ENCODE peak calls at places on chromosomes 7 and 10, in ten cellular contexts. U is posterior cingulate gyrus, F is T-helper 1 cell, A is GM03348, H is CD14-positive monocyte, W is lung microvascular endothelial cell, S is heart left ventricle, N is PC-3, V is AG09319, P is LoVo. M is an unnamed sample.

GRCh38 chr10:95327367-95327766 is 36.6 kb upstream of the PDLIM1 start:
- DNase-seq in A (no peak), S (no peak), W (peak), P (no peak), N (peak), V (peak), F (no peak), H (no peak), U (no peak), M (no peak)

GRCh38 chr10:61470730-61471129 is 17.5 kb upstream of the TMEM26 start:
- DNase-seq in N (no peak), P (no peak), H (no peak), V (no peak), A (no peak), W (no peak), F (no peak), U (no peak), S (no peak), M (no peak)

GRCh38 chr7:137898839-137899681 is 52.3 kb upstream of the DGKI start:
- DNase-seq in N (peak), U (peak), F (peak), A (peak), V (no peak), H (peak), W (peak), P (peak), S (peak), M (peak)

GRCh38 chr7:100827330-100828226 is at the start of gene EPHB4:
- DNase-seq in S (peak), N (peak), A (peak), U (no peak), W (peak), P (peak), H (no peak), F (no peak), V (peak), M (peak)

GRCh38 chr7:131538071-131538790 is 18.2 kb downstream of the PODXL start:
- DNase-seq in H (no peak), F (no peak), S (peak), W (no peak), U (no peak), N (peak), V (no peak), A (peak), P (peak), M (peak)

GRCh38 chr10:124003481-124004371 is 89.7 kb downstream of the CHST15 start:
- DNase-seq in P (no peak), H (peak), F (no peak), U (no peak), A (no peak), S (no peak), V (no peak), N (no peak), W (no peak), M (no peak)

GRCh38 chr7:87628780-87629569 is 777 bp downstream of the RUNDC3B start:
- DNase-seq in W (no peak), U (no peak), V (no peak), S (peak), H (peak), A (peak), F (peak), P (peak), N (no peak), M (peak)

GRCh38 chr7:114645451-114645850 is 230.8 kb downstream of the FOXP2 start:
- DNase-seq in H (no peak), V (no peak), A (no peak), P (no peak), N (no peak), U (no peak), W (no peak), S (no peak), F (no peak), M (no peak)

GRCh38 chr7:158733220-158733519 is 28.6 kb upstream of the NCAPG2 start:
- DNase-seq in S (no peak), H (no peak), N (no peak), W (no peak), F (no peak), A (no peak), U (no peak), V (no peak), P (no peak), M (no peak)

GRCh38 chr10:93224005-93224779 is 150.5 kb downstream of the CYP26A1 start:
- DNase-seq in U (no peak), V (no peak), A (no peak), N (peak), F (no peak), P (no peak), W (peak), S (no peak), H (no peak), M (no peak)

GRCh38 chr10:93226619-93227018 is 152.9 kb downstream of the CYP26A1 start:
- DNase-seq in H (no peak), W (no peak), N (no peak), U (no peak), V (no peak), P (no peak), A (no peak), S (no peak), F (no peak), M (no peak)

GRCh38 chr7:150420987-150421674 is 29.3 kb upstream of the GIMAP8 start:
- DNase-seq in N (peak), H (peak), U (peak), W (peak), F (peak), P (peak), S (peak), V (peak), A (peak), M (peak)

GRCh38 chr10:108453166-108453565 is 1288.7 kb upstream of the SORCS1 start:
- DNase-seq in F (no peak), V (no peak), W (no peak), U (no peak), H (no peak), N (no peak), A (no peak), S (no peak), P (no peak), M (no peak)

GRCh38 chr7:31633894-31634494 is 53.0 kb upstream of the PPP1R17 start:
- DNase-seq in S (no peak), W (peak), U (no peak), P (peak), A (peak), V (no peak), N (peak), H (no peak), F (no peak), M (peak)

GRCh38 chr7:157014635-157015555 is 4.4 kb upstream of the MNX1 start:
- DNase-seq in A (no peak), W (no peak), H (no peak), U (no peak), N (no peak), P (no peak), V (no peak), S (no peak), F (no peak), M (no peak)

GRCh38 chr7:104895851-104896236 is 118.2 kb upstream of the KMT2E start:
- DNase-seq in U (no peak), H (no peak), F (no peak), A (no peak), V (no peak), S (no peak), W (no peak), P (no peak), N (no peak), M (no peak)

GRCh38 chr7:76064208-76064970 is 16.5 kb downstream of the MDH2 start:
- DNase-seq in U (no peak), V (no peak), H (no peak), W (no peak), S (no peak), P (no peak), A (no peak), N (no peak), F (no peak), M (peak)

GRCh38 chr10:130580975-130581374 is 444.8 kb downstream of the GLRX3 start:
- DNase-seq in F (no peak), V (no peak), N (no peak), H (no peak), P (no peak), U (no peak), W (no peak), S (no peak), A (no peak), M (no peak)

GRCh38 chr7:108456845-108457540 is 757 bp upstream of the NRCAM start:
- DNase-seq in W (no peak), H (no peak), A (no peak), P (no peak), U (no peak), S (no peak), N (no peak), F (no peak), V (no peak), M (no peak)

GRCh38 chr10:84523509-84523908 is 195.1 kb downstream of the CCSER2 start:
- DNase-seq in S (no peak), P (peak), H (no peak), U (no peak), N (peak), A (no peak), F (no peak), W (peak), V (no peak), M (no peak)

GRCh38 chr7:45188736-45189135 is 31.1 kb downstream of the RAMP3 start:
- DNase-seq in S (no peak), W (no peak), P (no peak), A (no peak), U (no peak), H (no peak), F (no peak), N (no peak), V (no peak), M (no peak)

GRCh38 chr7:117019786-117020604 is 66.7 kb downstream of the ST7 start:
- DNase-seq in H (no peak), W (peak), U (peak), N (peak), V (peak), A (peak), F (no peak), S (peak), P (peak), M (peak)

GRCh38 chr10:131841131-131841661 is 59.6 kb upstream of the PPP2R2D start:
- DNase-seq in F (no peak), H (no peak), P (no peak), S (peak), N (no peak), U (no peak), V (no peak), A (no peak), W (no peak), M (no peak)

GRCh38 chr10:46228076-46229071 is 58.4 kb upstream of the ANTXRL start:
- DNase-seq in N (peak), U (peak), A (peak), V (peak), P (peak), F (peak), W (peak), H (peak), S (peak), M (peak)

GRCh38 chr10:80382989-80383388 is 25.4 kb upstream of the PRXL2A start:
- DNase-seq in H (no peak), N (no peak), U (no peak), F (peak), S (no peak), V (no peak), A (peak), P (peak), W (peak), M (peak)

GRCh38 chr7:511476-512145 is 8.0 kb downstream of the PDGFA start:
- DNase-seq in P (no peak), A (no peak), W (no peak), V (no peak), S (peak), H (no peak), F (no peak), N (no peak), U (no peak), M (no peak)

GRCh38 chr10:48235501-48235900 is 39.0 kb downstream of the FRMPD2 start:
- DNase-seq in V (no peak), F (no peak), U (no peak), A (no peak), P (no peak), H (no peak), W (no peak), S (no peak), N (no peak), M (no peak)

GRCh38 chr7:113086431-113086888 is at the start of gene GPR85:
- DNase-seq in W (peak), F (peak), V (peak), P (no peak), N (no peak), A (peak), S (peak), U (peak), H (no peak), M (peak)

GRCh38 chr7:50369408-50370026 is 65.0 kb downstream of the IKZF1 start:
- DNase-seq in V (no peak), F (peak), N (peak), U (no peak), P (no peak), A (no peak), S (no peak), W (peak), H (no peak), M (no peak)

GRCh38 chr10:33524966-33525365 is 190.5 kb upstream of the NRP1 start:
- DNase-seq in H (no peak), P (no peak), F (no peak), U (no peak), N (no peak), W (no peak), S (no peak), A (peak), V (no peak), M (peak)

GRCh38 chr7:147432068-147432467 is 1158.5 kb upstream of the C7orf33 start:
- DNase-seq in W (no peak), V (no peak), P (no peak), U (no peak), F (no peak), N (peak), S (no peak), A (peak), H (no peak), M (peak)

GRCh38 chr10:49568235-49568634 is 29.3 kb upstream of the ERCC6 start:
- DNase-seq in U (no peak), F (no peak), H (no peak), S (no peak), P (peak), A (peak), V (peak), N (peak), W (no peak), M (peak)

GRCh38 chr7:131186816-131187215 is 140.9 kb upstream of the MKLN1 start:
- DNase-seq in F (no peak), H (no peak), W (no peak), A (no peak), V (no peak), N (no peak), U (no peak), S (no peak), P (no peak), M (no peak)

GRCh38 chr10:128421731-128422130 is 295.5 kb upstream of the MKI67 start:
- DNase-seq in N (no peak), H (no peak), A (no peak), V (no peak), S (no peak), W (no peak), U (no peak), P (no peak), F (no peak), M (no peak)

GRCh38 chr10:78072504-78072903 is 38.8 kb downstream of the RPS24 start:
- DNase-seq in V (no peak), F (no peak), H (no peak), N (no peak), S (no peak), W (no peak), P (no peak), A (no peak), U (no peak), M (no peak)

GRCh38 chr10:29703276-29703675 is 68.5 kb upstream of the SVIL start:
- DNase-seq in P (no peak), A (no peak), S (no peak), H (no peak), V (no peak), W (no peak), U (no peak), F (no peak), N (no peak), M (no peak)